ENCODE peak calls at places on chromosome 10, in six cellular contexts. One of them, this sample, is unnamed.

GRCh38 chr10:19411119-19411518 is 362.5 kb downstream of the MALRD1 start:
- DNase-seq in IMR-90: no peak
- DNase-seq in nephron progenitor cell: no peak
- DNase-seq in sigmoid colon: no peak
- DNase-seq in pancreas: no peak
- DNase-seq in neural progenitor cell: no peak
- DNase-seq in this sample: no peak

GRCh38 chr10:120824864-120825263 is 26.3 kb upstream of the WDR11 start:
- DNase-seq in sigmoid colon: no peak
- DNase-seq in IMR-90: no peak
- DNase-seq in nephron progenitor cell: peak
- DNase-seq in neural progenitor cell: peak
- DNase-seq in pancreas: peak
- DNase-seq in this sample: peak

GRCh38 chr10:73871915-73872710 is 2.2 kb downstream of the CAMK2G start:
- DNase-seq in pancreas: no peak
- DNase-seq in IMR-90: peak
- DNase-seq in nephron progenitor cell: no peak
- DNase-seq in sigmoid colon: peak
- DNase-seq in neural progenitor cell: no peak
- DNase-seq in this sample: no peak

GRCh38 chr10:16891375-16892313 is 74.4 kb upstream of the RSU1 start:
- DNase-seq in pancreas: peak
- DNase-seq in neural progenitor cell: peak
- DNase-seq in sigmoid colon: peak
- DNase-seq in nephron progenitor cell: peak
- DNase-seq in IMR-90: peak
- DNase-seq in this sample: peak

GRCh38 chr10:33772370-33773331 is 438.2 kb upstream of the NRP1 start:
- DNase-seq in IMR-90: no peak
- DNase-seq in neural progenitor cell: peak
- DNase-seq in nephron progenitor cell: peak
- DNase-seq in sigmoid colon: no peak
- DNase-seq in pancreas: peak
- DNase-seq in this sample: peak

GRCh38 chr10:95716866-95717265 is 23.1 kb upstream of the TCTN3 start:
- DNase-seq in neural progenitor cell: no peak
- DNase-seq in nephron progenitor cell: no peak
- DNase-seq in pancreas: no peak
- DNase-seq in sigmoid colon: no peak
- DNase-seq in IMR-90: no peak
- DNase-seq in this sample: no peak

GRCh38 chr10:1394155-1394912 is 338.1 kb downstream of the WDR37 start:
- DNase-seq in IMR-90: no peak
- DNase-seq in sigmoid colon: no peak
- DNase-seq in pancreas: no peak
- DNase-seq in nephron progenitor cell: no peak
- DNase-seq in neural progenitor cell: no peak
- DNase-seq in this sample: no peak

GRCh38 chr10:17504547-17505245 is 50.3 kb upstream of the ST8SIA6 start:
- DNase-seq in pancreas: no peak
- DNase-seq in IMR-90: peak
- DNase-seq in sigmoid colon: no peak
- DNase-seq in neural progenitor cell: no peak
- DNase-seq in nephron progenitor cell: no peak
- DNase-seq in this sample: peak

GRCh38 chr10:7272008-7272407 is 138.8 kb downstream of the SFMBT2 start:
- DNase-seq in sigmoid colon: no peak
- DNase-seq in nephron progenitor cell: no peak
- DNase-seq in neural progenitor cell: no peak
- DNase-seq in pancreas: no peak
- DNase-seq in IMR-90: no peak
- DNase-seq in this sample: no peak

GRCh38 chr10:114565066-114565465 is 93.0 kb downstream of the ABLIM1 start:
- DNase-seq in neural progenitor cell: no peak
- DNase-seq in nephron progenitor cell: no peak
- DNase-seq in IMR-90: peak
- DNase-seq in sigmoid colon: no peak
- DNase-seq in pancreas: no peak
- DNase-seq in this sample: no peak

GRCh38 chr10:21417172-21417712 is 108.2 kb downstream of the SKIDA1 start:
- DNase-seq in pancreas: no peak
- DNase-seq in sigmoid colon: no peak
- DNase-seq in IMR-90: no peak
- DNase-seq in neural progenitor cell: no peak
- DNase-seq in nephron progenitor cell: no peak
- DNase-seq in this sample: no peak

GRCh38 chr10:80196950-80197315 is 8.4 kb downstream of the ANXA11 start:
- DNase-seq in nephron progenitor cell: no peak
- DNase-seq in neural progenitor cell: no peak
- DNase-seq in IMR-90: no peak
- DNase-seq in sigmoid colon: no peak
- DNase-seq in pancreas: no peak
- DNase-seq in this sample: no peak

GRCh38 chr10:58994226-58995057 is 182.0 kb upstream of the PHYHIPL start:
- DNase-seq in sigmoid colon: no peak
- DNase-seq in neural progenitor cell: no peak
- DNase-seq in nephron progenitor cell: no peak
- DNase-seq in IMR-90: no peak
- DNase-seq in pancreas: no peak
- DNase-seq in this sample: no peak

DNA sequence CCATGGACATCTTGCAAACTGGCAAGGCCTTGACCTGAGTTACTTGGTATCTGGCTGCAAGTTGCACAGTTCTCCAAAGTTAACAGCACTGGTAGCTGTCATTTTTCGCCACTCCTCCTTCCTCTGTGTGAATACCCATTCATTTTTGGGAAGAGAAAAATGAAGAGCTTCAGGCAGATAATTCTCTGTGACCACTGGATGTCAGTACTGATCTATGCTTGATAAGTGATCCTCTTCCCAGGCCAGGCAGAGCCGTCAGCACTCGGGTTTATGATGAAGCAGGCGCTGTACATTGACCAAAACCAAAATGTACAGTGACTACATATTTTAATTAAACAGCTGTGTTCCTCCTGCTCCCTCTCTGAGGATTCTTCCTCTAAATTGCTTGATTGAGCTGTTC is 55.9 kb upstream of the PDZD8 start:
- DNase-seq in nephron progenitor cell: no peak
- DNase-seq in pancreas: no peak
- DNase-seq in IMR-90: no peak
- DNase-seq in sigmoid colon: no peak
- DNase-seq in neural progenitor cell: peak
- DNase-seq in this sample: no peak
- TF ChIP-seq CTCF in nephron progenitor cell: no peak
- TF ChIP-seq CTCF in pancreas: no peak
- TF ChIP-seq CTCF in IMR-90: no peak
- TF ChIP-seq CTCF in sigmoid colon: no peak
- TF ChIP-seq CTCF in neural progenitor cell: peak
- TF ChIP-seq CTCF in this sample: peak

DNA sequence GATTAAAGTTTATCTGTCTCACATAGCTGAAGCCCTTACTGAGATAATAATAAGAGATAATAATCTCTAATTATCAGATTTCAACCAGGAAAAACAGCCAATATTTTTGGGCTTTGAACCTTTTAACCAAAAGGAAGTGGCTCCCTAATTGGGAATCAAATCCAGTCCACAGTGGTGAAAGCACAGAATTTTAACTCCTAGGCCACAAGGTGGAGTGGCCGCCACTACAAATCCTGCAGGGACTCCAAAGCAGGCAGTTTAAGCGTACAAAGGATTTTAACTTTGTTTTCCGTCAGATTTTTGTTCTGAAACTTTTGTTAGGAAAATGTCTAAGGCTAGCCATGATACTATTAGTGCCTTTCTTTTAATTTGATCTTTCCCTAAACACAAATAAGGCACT is 99.6 kb upstream of the CCNY start:
- DNase-seq in sigmoid colon: no peak
- DNase-seq in IMR-90: peak
- DNase-seq in nephron progenitor cell: no peak
- DNase-seq in pancreas: no peak
- DNase-seq in neural progenitor cell: peak
- DNase-seq in this sample: peak
- TF ChIP-seq CTCF in sigmoid colon: no peak
- TF ChIP-seq CTCF in IMR-90: peak
- TF ChIP-seq CTCF in nephron progenitor cell: peak
- TF ChIP-seq CTCF in pancreas: no peak
- TF ChIP-seq CTCF in neural progenitor cell: peak
- TF ChIP-seq CTCF in this sample: peak

DNA sequence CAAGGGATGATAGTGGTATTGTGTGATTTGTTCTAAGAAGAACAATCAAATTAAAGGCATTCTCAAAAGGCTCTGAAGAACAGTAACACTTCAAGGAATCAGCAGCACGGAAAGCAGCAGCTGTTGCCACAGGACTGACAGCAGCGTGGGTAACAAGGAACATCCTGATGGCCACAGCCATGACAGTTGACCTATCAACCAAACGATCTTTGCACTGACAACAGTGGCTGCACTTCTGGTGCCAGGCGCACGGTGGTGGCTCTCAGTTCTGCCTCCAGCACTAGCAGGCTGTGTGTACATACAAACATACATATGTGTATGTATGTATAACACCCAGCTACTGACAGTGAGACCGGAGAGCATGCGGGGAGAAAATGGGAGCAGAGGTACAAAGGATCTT is 114.2 kb downstream of the ZFAND4 start:
- DNase-seq in nephron progenitor cell: no peak
- DNase-seq in pancreas: no peak
- DNase-seq in neural progenitor cell: no peak
- DNase-seq in sigmoid colon: no peak
- DNase-seq in IMR-90: no peak
- DNase-seq in this sample: no peak
- TF ChIP-seq CTCF in nephron progenitor cell: no peak
- TF ChIP-seq CTCF in pancreas: no peak
- TF ChIP-seq CTCF in neural progenitor cell: no peak
- TF ChIP-seq CTCF in sigmoid colon: no peak
- TF ChIP-seq CTCF in IMR-90: no peak
- TF ChIP-seq CTCF in this sample: no peak

GRCh38 chr10:102963237-102963886 is 45.3 kb downstream of the CNNM2 start:
- DNase-seq in IMR-90: peak
- DNase-seq in neural progenitor cell: no peak
- DNase-seq in nephron progenitor cell: no peak
- DNase-seq in pancreas: no peak
- DNase-seq in sigmoid colon: no peak
- DNase-seq in this sample: no peak
- TF ChIP-seq CTCF in IMR-90: no peak
- TF ChIP-seq CTCF in neural progenitor cell: no peak
- TF ChIP-seq CTCF in nephron progenitor cell: no peak
- TF ChIP-seq CTCF in pancreas: no peak
- TF ChIP-seq CTCF in sigmoid colon: no peak
- TF ChIP-seq CTCF in this sample: no peak

GRCh38 chr10:131789516-131789915 is 111.3 kb upstream of the PPP2R2D start:
- DNase-seq in nephron progenitor cell: no peak
- DNase-seq in sigmoid colon: peak
- DNase-seq in IMR-90: no peak
- DNase-seq in neural progenitor cell: no peak
- DNase-seq in pancreas: no peak
- DNase-seq in this sample: no peak

GRCh38 chr10:131790021-131790420 is 110.8 kb upstream of the PPP2R2D start:
- DNase-seq in neural progenitor cell: no peak
- DNase-seq in sigmoid colon: peak
- DNase-seq in IMR-90: no peak
- DNase-seq in pancreas: no peak
- DNase-seq in nephron progenitor cell: no peak
- DNase-seq in this sample: no peak

GRCh38 chr10:131788386-131788785 is 112.4 kb upstream of the PPP2R2D start:
- DNase-seq in sigmoid colon: peak
- DNase-seq in nephron progenitor cell: no peak
- DNase-seq in neural progenitor cell: no peak
- DNase-seq in IMR-90: no peak
- DNase-seq in pancreas: no peak
- DNase-seq in this sample: no peak

GRCh38 chr10:131786756-131787605 is 113.8 kb upstream of the PPP2R2D start:
- DNase-seq in pancreas: peak
- DNase-seq in nephron progenitor cell: peak
- DNase-seq in sigmoid colon: no peak
- DNase-seq in IMR-90: peak
- DNase-seq in neural progenitor cell: peak
- DNase-seq in this sample: peak

GRCh38 chr10:131787961-131788360 is 112.8 kb upstream of the PPP2R2D start:
- DNase-seq in pancreas: no peak
- DNase-seq in neural progenitor cell: no peak
- DNase-seq in nephron progenitor cell: no peak
- DNase-seq in IMR-90: no peak
- DNase-seq in sigmoid colon: peak
- DNase-seq in this sample: no peak
- TF ChIP-seq CTCF in pancreas: no peak
- TF ChIP-seq CTCF in neural progenitor cell: no peak
- TF ChIP-seq CTCF in nephron progenitor cell: no peak
- TF ChIP-seq CTCF in IMR-90: no peak
- TF ChIP-seq CTCF in sigmoid colon: no peak
- TF ChIP-seq CTCF in this sample: no peak

DNA sequence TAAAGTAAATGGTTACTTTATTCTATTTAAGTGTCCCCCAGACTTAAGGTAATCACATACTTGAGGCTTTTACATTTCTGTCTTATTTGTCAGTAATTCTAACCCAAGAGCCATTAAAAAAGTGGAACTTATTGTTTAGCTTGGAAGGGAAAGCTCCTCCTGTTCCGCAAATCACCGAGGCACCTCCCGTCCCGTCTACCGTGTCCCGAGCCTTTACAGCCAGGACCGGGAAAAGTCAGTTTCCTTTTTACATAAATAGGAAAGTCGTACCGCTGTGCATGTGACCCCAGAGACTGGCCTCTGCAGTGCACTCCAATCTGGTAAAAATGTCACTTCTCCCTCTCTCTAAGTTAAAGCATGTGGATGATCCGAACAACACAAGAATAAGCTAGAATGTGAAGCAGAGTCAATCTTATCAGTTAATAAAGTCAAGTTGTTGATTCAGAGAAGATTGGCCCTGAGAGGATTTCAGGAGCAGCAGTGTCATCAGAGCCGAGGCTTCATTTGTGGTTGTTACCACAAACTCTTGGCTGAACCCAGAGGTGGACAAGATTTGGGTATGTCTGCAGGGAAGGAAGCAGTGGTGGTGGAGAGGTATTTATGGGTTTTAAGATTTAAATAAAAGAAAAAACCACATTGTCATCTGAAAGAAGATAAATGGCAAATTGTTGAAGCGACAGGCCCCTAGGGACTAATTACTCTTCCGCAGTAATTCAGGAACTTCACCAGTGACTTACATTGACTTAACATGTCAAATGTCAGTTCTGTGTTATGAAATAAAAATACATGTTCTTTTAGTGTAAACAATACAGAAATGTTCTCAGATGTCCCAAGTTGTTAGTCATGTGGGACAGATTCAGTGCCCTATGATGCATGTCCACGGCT is 316.6 kb upstream of the ZNF32 start:
- DNase-seq in pancreas: no peak
- DNase-seq in neural progenitor cell: no peak
- DNase-seq in nephron progenitor cell: no peak
- DNase-seq in IMR-90: peak
- DNase-seq in sigmoid colon: no peak
- DNase-seq in this sample: peak
- TF ChIP-seq CTCF in pancreas: no peak
- TF ChIP-seq CTCF in neural progenitor cell: no peak
- TF ChIP-seq CTCF in nephron progenitor cell: no peak
- TF ChIP-seq CTCF in IMR-90: no peak
- TF ChIP-seq CTCF in sigmoid colon: no peak
- TF ChIP-seq CTCF in this sample: no peak

GRCh38 chr10:132634241-132634946 is 96.8 kb downstream of the INPP5A start:
- DNase-seq in nephron progenitor cell: no peak
- DNase-seq in IMR-90: no peak
- DNase-seq in sigmoid colon: peak
- DNase-seq in pancreas: no peak
- DNase-seq in neural progenitor cell: peak
- DNase-seq in this sample: no peak
- TF ChIP-seq CTCF in nephron progenitor cell: no peak
- TF ChIP-seq CTCF in IMR-90: no peak
- TF ChIP-seq CTCF in sigmoid colon: no peak
- TF ChIP-seq CTCF in pancreas: no peak
- TF ChIP-seq CTCF in neural progenitor cell: peak
- TF ChIP-seq CTCF in this sample: no peak

This sample was measured in cardiac fibroblast.